ENCODE peak calls at places on chromosomes 3 and 15, in seven cellular contexts. Y is IMR-90, L is stomach, W is Panc1, C is tibial artery, I is pancreas, S is gastrocnemius medialis. G is an unnamed sample.

GRCh38 chr3:161096771-161097367 is 8.3 kb downstream of the B3GALNT1 start:
- DNase-seq in Y (peak; percentile 4), L (peak; percentile 34), W (no peak), C (no peak), I (peak; percentile 20), S (no peak), G (no peak)

GRCh38 chr3:123383101-123384053 is 65.5 kb downstream of the ADCY5 start:
- DNase-seq in Y (peak; percentile 62), L (no peak), W (no peak), C (no peak), I (no peak), S (no peak), G (no peak)

GRCh38 chr15:22963546-22964125 is 16.5 kb downstream of the CYFIP1 start:
- DNase-seq in Y (peak; percentile 44), L (no peak), W (no peak), C (no peak), I (no peak), S (no peak), G (no peak)

GRCh38 chr3:172646439-172647015 is 64.3 kb downstream of the NCEH1 start:
- DNase-seq in Y (peak; percentile 67), L (no peak), W (no peak), C (no peak), I (no peak), S (no peak), G (no peak)

GRCh38 chr15:72285402-72285801 is 13.0 kb upstream of the PARP6 start:
- DNase-seq in Y (no peak), L (no peak), W (no peak), C (no peak), I (no peak), S (no peak), G (no peak)

GRCh38 chr15:80844011-80844732 is 65.0 kb downstream of the CEMIP start:
- DNase-seq in Y (peak; percentile 64), L (no peak), W (no peak), C (no peak), I (no peak), S (no peak), G (no peak)

GRCh38 chr3:185325946-185326791 is 36.8 kb upstream of the MAP3K13 start:
- DNase-seq in Y (no peak), L (peak; percentile 31), W (no peak), C (no peak), I (no peak), S (no peak), G (no peak)

GRCh38 chr3:30657914-30658313 is 51.5 kb downstream of the TGFBR2 start:
- DNase-seq in Y (peak; percentile 23), L (no peak), W (no peak), C (no peak), I (no peak), S (no peak), G (no peak)

GRCh38 chr3:69558912-69559311 is 173.0 kb upstream of the FRMD4B start:
- DNase-seq in Y (no peak), L (no peak), W (no peak), C (peak; percentile 73), I (no peak), S (peak; percentile 71), G (no peak)

GRCh38 chr15:52540374-52541012 is 11.8 kb upstream of the MYO5A start:
- DNase-seq in Y (no peak), L (no peak), W (no peak), C (no peak), I (no peak), S (no peak), G (no peak)

GRCh38 chr3:106212658-106213222 is 343.9 kb upstream of the CBLB start:
- DNase-seq in Y (peak; percentile 28), L (no peak), W (no peak), C (no peak), I (no peak), S (no peak), G (no peak)

GRCh38 chr3:88986834-88987233 is 120.6 kb upstream of the EPHA3 start:
- DNase-seq in Y (peak; percentile 65), L (no peak), W (no peak), C (no peak), I (no peak), S (no peak), G (no peak)

GRCh38 chr3:143658869-143659268 is 189.4 kb downstream of the SLC9A9 start:
- DNase-seq in Y (no peak), L (no peak), W (no peak), C (no peak), I (no peak), S (no peak), G (no peak)

GRCh38 chr3:177124882-177125281 is 72.4 kb downstream of the TBL1XR1 start:
- DNase-seq in Y (no peak), L (no peak), W (no peak), C (no peak), I (no peak), S (no peak), G (no peak)

GRCh38 chr3:55164876-55165275 is 237.0 kb upstream of the LRTM1 start:
- DNase-seq in Y (peak; percentile 60), L (no peak), W (no peak), C (no peak), I (no peak), S (no peak), G (no peak)

GRCh38 chr15:85757073-85757938 is 37.4 kb downstream of the KLHL25 start:
- DNase-seq in Y (no peak), L (no peak), W (no peak), C (peak; percentile 45), I (no peak), S (no peak), G (no peak)

GRCh38 chr15:57769266-57769665 is 62.8 kb downstream of the POLR2M start:
- DNase-seq in Y (peak; percentile 33), L (no peak), W (no peak), C (peak; percentile 85), I (no peak), S (peak; percentile 24), G (no peak)

GRCh38 chr3:49618412-49618811 is 55.7 kb upstream of the APEH start:
- DNase-seq in Y (no peak), L (no peak), W (no peak), C (no peak), I (no peak), S (no peak), G (no peak)

GRCh38 chr3:95334461-95334860 is 1271.6 kb downstream of the NSUN3 start:
- DNase-seq in Y (no peak), L (no peak), W (no peak), C (no peak), I (no peak), S (no peak), G (no peak)

GRCh38 chr3:172653004-172653403 is 57.9 kb downstream of the NCEH1 start:
- DNase-seq in Y (no peak), L (no peak), W (no peak), C (no peak), I (no peak), S (no peak), G (no peak)

GRCh38 chr3:139388077-139388476 is 1.4 kb downstream of the COPB2 start:
- DNase-seq in Y (no peak), L (no peak), W (no peak), C (no peak), I (no peak), S (no peak), G (no peak)
- H3K4me3 ChIP-seq in Y (peak overlapping the region; percentile 72), L (peak overlapping the region; percentile 85), W (peak overlapping the region; percentile 91), C (peak overlapping the region; percentile 99), I (peak overlapping the region; percentile 99), S (no peak overlapping the region), G (peak overlapping the region; percentile 69)

GRCh38 chr3:127171320-127171719 is 21.6 kb upstream of the PRR23E start:
- DNase-seq in Y (no peak), L (no peak), W (no peak), C (no peak), I (no peak), S (no peak), G (no peak)

GRCh38 chr3:127172670-127173515 is 20.0 kb upstream of the PRR23E start:
- DNase-seq in Y (peak; percentile 53), L (no peak), W (no peak), C (peak; percentile 48), I (no peak), S (no peak), G (no peak)

GRCh38 chr3:127171721-127172120 is 21.2 kb upstream of the PRR23E start:
- DNase-seq in Y (no peak), L (no peak), W (no peak), C (peak; percentile 40), I (no peak), S (no peak), G (no peak)

GRCh38 chr3:127170794-127171193 is 22.1 kb upstream of the PRR23E start:
- DNase-seq in Y (peak; percentile 64), L (no peak), W (no peak), C (peak; percentile 50), I (no peak), S (no peak), G (no peak)

DNA sequence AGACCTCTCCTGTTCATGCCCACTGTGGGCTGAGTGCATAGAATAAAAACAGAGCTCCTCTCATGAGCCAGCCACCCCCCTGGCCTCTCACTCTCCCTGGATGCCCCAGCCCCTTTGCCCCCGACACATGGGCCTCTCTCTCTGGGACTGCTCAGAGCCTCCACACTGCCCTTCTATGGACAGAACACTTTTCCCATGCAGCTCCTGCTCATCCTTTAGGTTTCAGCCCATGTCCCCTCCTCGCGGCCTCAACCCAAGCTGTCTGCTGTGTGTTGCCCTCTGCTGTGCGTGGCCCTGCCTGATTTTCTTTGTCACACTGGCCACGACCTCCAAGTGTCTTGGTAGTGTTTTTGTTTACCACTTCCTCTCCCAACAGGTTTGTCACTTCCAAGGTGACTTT is 20.7 kb upstream of the PRR23E start:
- DNase-seq in Y (no peak), L (no peak), W (no peak), C (no peak), I (no peak), S (no peak), G (no peak)
- H3K27ac ChIP-seq in Y (no peak overlapping the region), L (no peak overlapping the region), W (no peak overlapping the region), C (no peak overlapping the region), I (no peak overlapping the region), S (no peak overlapping the region), G (no peak overlapping the region)

GRCh38 chr15:39265261-39265660 is 315.6 kb upstream of the THBS1 start:
- DNase-seq in Y (no peak), L (no peak), W (no peak), C (no peak), I (no peak), S (no peak), G (no peak)
- TF ChIP-seq CTCF in Y (no peak), L (no peak), W (no peak), C (no peak), I (no peak), S (no peak), G (no peak)

GRCh38 chr3:190116551-190117067 is 4.1 kb downstream of the P3H2 start:
- DNase-seq in Y (peak; percentile 54), L (no peak), W (no peak), C (no peak), I (no peak), S (no peak), G (no peak)
- H3K4me3 ChIP-seq in Y (no peak overlapping the region), L (no peak overlapping the region), W (no peak overlapping the region), C (no peak overlapping the region), I (no peak overlapping the region), S (no peak overlapping the region), G (no peak overlapping the region)

G was measured in lower lobe of right lung.